ENCODE peak calls at places on chromosomes 2 and 18, in eight cellular contexts. F is hepatocyte, S is spleen, W is prostate gland, V is gastrocnemius medialis, Y is left ventricle myocardium inferior, K is cardiac muscle cell, B is upper lobe of right lung. C is an unnamed sample.

GRCh38 chr2:50863856-50864255 is 168.1 kb downstream of the NRXN1 start:
- DNase-seq in F (no peak), S (no peak), W (no peak), V (no peak), Y (no peak), K (no peak), B (no peak), C (no peak)

GRCh38 chr2:192669505-192670082 is 474.9 kb upstream of the TMEFF2 start:
- DNase-seq in F (no peak), S (no peak), W (no peak), V (no peak), Y (no peak), K (no peak), B (no peak), C (no peak)

GRCh38 chr2:46947841-46948240 is 32.2 kb upstream of the MCFD2 start:
- DNase-seq in F (no peak), S (no peak), W (no peak), V (no peak), Y (no peak), K (no peak), B (no peak), C (no peak)

GRCh38 chr2:144834954-144835633 is 315.2 kb upstream of the ZEB2 start:
- DNase-seq in F (peak), S (no peak), W (peak), V (no peak), Y (peak), K (peak), B (no peak), C (no peak)

GRCh38 chr2:118105497-118105896 is 17.2 kb downstream of the INSIG2 start:
- DNase-seq in F (no peak), S (no peak), W (no peak), V (no peak), Y (no peak), K (no peak), B (no peak), C (no peak)

GRCh38 chr2:241851325-241852115 is 7.2 kb downstream of the PDCD1 start:
- DNase-seq in F (no peak), S (peak), W (no peak), V (no peak), Y (no peak), K (no peak), B (peak), C (no peak)

GRCh38 chr18:57441395-57441794 is 6.2 kb downstream of the ONECUT2 start:
- DNase-seq in F (no peak), S (no peak), W (no peak), V (no peak), Y (no peak), K (peak), B (no peak), C (no peak)

GRCh38 chr2:120760446-120761135 is 24.9 kb downstream of the GLI2 start:
- DNase-seq in F (no peak), S (peak), W (no peak), V (no peak), Y (peak), K (peak), B (peak), C (peak)

GRCh38 chr2:6053711-6054393 is 361.7 kb downstream of the SOX11 start:
- DNase-seq in F (no peak), S (no peak), W (no peak), V (no peak), Y (no peak), K (no peak), B (no peak), C (no peak)

GRCh38 chr2:162828545-162828944 is 10.0 kb downstream of the KCNH7 start:
- DNase-seq in F (peak), S (no peak), W (no peak), V (no peak), Y (no peak), K (no peak), B (no peak), C (no peak)

GRCh38 chr2:134681201-134681600 is 37.6 kb downstream of the TMEM163 start:
- DNase-seq in F (no peak), S (no peak), W (no peak), V (no peak), Y (no peak), K (no peak), B (no peak), C (no peak)

GRCh38 chr2:173185437-173185836 is 109.8 kb downstream of the MAP3K20 start:
- DNase-seq in F (no peak), S (no peak), W (no peak), V (no peak), Y (no peak), K (no peak), B (no peak), C (no peak)

GRCh38 chr2:109266998-109267854 is 138.2 kb downstream of the SH3RF3 start:
- DNase-seq in F (no peak), S (peak), W (no peak), V (no peak), Y (no peak), K (peak), B (peak), C (no peak)
- H3K27ac ChIP-seq in F (peak), S (peak), W (no peak), V (peak), Y (peak), K (no peak), B (peak), C (no peak)

DNA sequence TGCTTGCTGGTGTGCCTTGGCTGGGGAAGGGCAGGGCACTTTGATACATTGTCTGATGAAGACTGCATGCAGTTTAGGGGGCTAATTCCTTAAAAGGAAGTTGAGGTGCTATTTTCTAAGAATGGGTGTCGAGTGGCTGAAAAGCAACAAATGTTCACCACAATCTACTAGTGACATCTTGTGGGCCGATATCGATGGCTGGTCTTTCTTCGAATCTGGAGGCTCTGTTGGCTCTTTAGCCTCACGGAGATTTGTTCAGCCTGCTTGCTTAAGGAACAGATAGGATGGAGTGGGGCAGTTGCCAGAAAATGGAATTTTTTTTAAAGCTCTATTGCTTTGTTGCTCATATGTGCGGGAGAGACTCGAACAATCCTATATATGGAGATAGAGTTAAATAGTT is 71.0 kb upstream of the LYPD6B start:
- DNase-seq in F (no peak), S (no peak), W (no peak), V (no peak), Y (no peak), K (peak), B (no peak), C (no peak)
- TF ChIP-seq CTCF in F (no peak), S (no peak), W (no peak), V (no peak), Y (peak), K (no peak), B (no peak), C (no peak)

GRCh38 chr18:63890226-63890949 is 2.9 kb downstream of the SERPINB2 start:
- DNase-seq in F (no peak), S (no peak), W (no peak), V (no peak), Y (no peak), K (no peak), B (no peak), C (no peak)
- H3K4me3 ChIP-seq in F (no peak), S (no peak), W (no peak), V (no peak), Y (no peak), K (no peak), B (no peak), C (no peak)

GRCh38 chr2:96884299-96885156 is 14.6 kb upstream of the SEMA4C start:
- DNase-seq in F (no peak), S (no peak), W (no peak), V (no peak), Y (no peak), K (no peak), B (no peak), C (no peak)

GRCh38 chr2:96882906-96883305 is 13.0 kb upstream of the SEMA4C start:
- DNase-seq in F (no peak), S (peak), W (no peak), V (no peak), Y (no peak), K (no peak), B (no peak), C (no peak)

GRCh38 chr2:96883306-96883705 is 13.4 kb upstream of the SEMA4C start:
- DNase-seq in F (no peak), S (peak), W (no peak), V (no peak), Y (no peak), K (no peak), B (no peak), C (no peak)

GRCh38 chr2:96887419-96888081 is 17.7 kb upstream of the SEMA4C start:
- DNase-seq in F (peak), S (no peak), W (peak), V (no peak), Y (peak), K (no peak), B (peak), C (no peak)

DNA sequence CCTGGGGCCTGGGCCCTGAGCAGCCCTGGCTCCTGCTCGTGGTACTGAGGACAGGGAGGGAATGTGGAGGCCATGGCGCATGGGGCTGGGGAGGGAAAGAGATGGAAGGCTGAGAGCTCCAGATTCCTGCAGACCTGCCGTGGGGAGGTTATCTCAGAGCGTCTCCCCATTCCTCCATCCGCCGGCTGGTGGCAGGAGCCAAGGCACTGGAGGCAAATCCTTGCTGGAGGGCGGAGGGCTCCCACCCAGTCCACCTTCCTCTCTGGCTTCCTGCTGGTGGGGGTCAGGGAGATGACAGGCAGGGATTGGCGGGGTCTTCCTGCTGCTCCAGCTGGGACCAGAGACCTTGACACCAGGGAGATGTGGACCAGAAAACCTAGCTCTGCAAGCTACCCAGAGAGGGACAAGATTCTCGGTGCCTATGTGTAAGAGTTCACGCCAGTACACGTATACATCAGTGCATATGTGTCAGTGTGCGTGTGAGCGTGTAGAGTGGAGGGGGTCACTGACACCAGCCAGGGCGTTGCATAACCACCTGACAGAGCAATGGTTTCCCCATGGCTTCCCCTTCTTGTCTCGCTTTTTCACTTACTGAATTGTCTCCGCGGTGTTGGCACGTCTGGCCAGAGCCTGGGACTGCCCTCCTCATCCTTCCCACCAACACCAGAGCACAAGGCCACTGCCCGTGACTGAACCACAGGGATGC is 15.7 kb upstream of the SEMA4C start:
- DNase-seq in F (no peak), S (peak), W (no peak), V (no peak), Y (no peak), K (no peak), B (no peak), C (no peak)
- H3K27ac ChIP-seq in F (no peak), S (peak), W (no peak), V (no peak), Y (no peak), K (no peak), B (no peak), C (no peak)

DNA sequence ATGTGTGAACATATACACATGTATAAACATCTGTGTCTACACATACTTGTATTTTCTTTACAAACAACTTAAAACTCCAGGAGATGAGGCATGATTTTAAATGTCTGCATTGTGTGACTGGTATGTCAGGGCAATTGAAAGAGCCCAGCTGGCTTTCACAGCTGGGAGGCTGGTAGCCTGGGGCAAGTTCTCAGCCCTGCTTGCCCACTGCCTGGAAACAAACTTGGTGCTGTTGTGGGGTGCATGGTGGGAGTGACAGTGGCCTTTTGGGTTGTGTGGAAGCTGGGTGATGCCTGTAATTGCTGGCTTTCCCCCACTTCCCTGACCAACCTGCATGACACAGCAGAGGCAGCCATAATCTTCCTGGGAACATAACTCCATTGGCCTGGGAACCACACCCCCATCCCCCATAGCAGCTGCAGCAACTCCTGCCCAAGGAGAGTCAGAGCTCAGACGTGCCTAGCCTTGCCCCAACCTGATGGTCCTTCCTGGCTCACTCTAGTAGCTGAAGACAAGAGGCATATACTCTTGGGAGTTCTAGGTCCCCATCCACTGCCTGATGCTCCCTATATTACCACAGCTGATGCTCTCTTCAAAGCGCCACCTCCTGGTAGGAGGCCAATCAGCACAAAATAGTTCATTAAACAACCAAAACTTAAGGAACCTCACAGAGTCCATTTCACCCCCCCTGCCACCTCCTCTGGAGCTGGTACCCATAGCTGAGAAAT is 158.4 kb downstream of the CERS6 start:
- DNase-seq in F (no peak), S (no peak), W (no peak), V (no peak), Y (no peak), K (no peak), B (no peak), C (no peak)
- TF ChIP-seq CTCF in F (no peak), S (no peak), W (no peak), V (no peak), Y (no peak), K (no peak), B (no peak), C (no peak)

GRCh38 chr2:181655519-181655918 is 1.4 kb downstream of the CERKL start:
- DNase-seq in F (no peak), S (no peak), W (no peak), V (no peak), Y (no peak), K (peak), B (no peak), C (no peak)
- H3K4me3 ChIP-seq in F (no peak), S (no peak), W (no peak), V (no peak), Y (peak), K (no peak), B (no peak), C (no peak)

GRCh38 chr2:68155618-68156017 is 2.1 kb upstream of the PNO1 start:
- DNase-seq in F (no peak), S (no peak), W (no peak), V (no peak), Y (no peak), K (no peak), B (no peak), C (no peak)

GRCh38 chr2:68156419-68156818 is 1.3 kb upstream of the PNO1 start:
- DNase-seq in F (no peak), S (no peak), W (no peak), V (no peak), Y (no peak), K (no peak), B (no peak), C (no peak)

GRCh38 chr2:68158134-68158447 is 403 bp downstream of the PNO1 start:
- DNase-seq in F (no peak), S (no peak), W (no peak), V (no peak), Y (no peak), K (no peak), B (no peak), C (no peak)

GRCh38 chr2:68157002-68157401 is 686 bp upstream of the PNO1 start:
- DNase-seq in F (no peak), S (peak), W (peak), V (no peak), Y (no peak), K (no peak), B (peak), C (no peak)

GRCh38 chr2:68157402-68158133 is at the start of gene PNO1:
- DNase-seq in F (peak), S (peak), W (peak), V (peak), Y (peak), K (peak), B (peak), C (peak)
- H3K27ac ChIP-seq in F (peak), S (peak), W (peak), V (peak), Y (peak), K (peak), B (peak), C (peak)

DNA sequence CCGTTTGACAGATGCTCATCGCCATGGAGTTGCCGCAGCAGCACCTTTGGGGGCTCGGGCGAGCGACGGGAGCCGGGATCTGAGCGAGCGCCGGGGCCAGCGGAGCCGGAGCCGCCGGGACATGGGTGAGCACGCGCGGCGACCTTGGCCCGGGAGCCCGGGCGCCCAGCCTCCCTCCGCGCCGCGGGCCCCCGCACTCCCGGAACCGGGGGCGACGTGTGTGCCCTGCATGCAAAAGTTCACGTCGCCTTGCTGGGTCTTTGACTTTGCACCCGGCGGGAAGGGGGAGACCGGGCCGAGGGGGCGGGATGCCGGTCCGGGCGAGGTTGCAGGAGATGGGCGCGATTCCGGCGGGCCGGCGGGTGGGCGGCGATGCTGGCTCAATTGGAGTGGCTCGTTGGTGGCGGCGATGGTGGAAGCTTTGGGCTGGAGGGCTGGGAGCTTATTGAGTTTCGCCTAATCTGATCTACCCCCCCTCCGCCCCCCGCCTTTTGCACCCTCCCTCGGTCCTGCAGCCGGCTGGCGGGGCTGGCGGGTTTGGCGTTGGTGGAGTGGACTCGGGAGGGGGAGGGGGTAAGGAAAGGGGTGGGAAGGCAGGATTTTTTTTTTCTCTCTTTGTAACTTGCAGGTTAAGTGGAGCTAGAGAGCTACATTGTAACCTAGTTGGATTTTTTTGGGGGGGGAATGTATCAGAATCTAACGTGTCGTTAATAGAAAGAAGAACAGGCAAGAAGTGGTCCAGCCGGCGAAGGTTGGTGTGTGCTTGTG is at the start of gene SETBP1:
- DNase-seq in F (peak), S (peak), W (peak), V (peak), Y (peak), K (peak), B (peak), C (peak)
- TF ChIP-seq CTCF in F (peak), S (no peak), W (no peak), V (no peak), Y (no peak), K (no peak), B (no peak), C (no peak)

C was measured in tibial artery.